ENCODE peak calls at places on chromosomes 12 and 14, in four cellular contexts. Z is HFFc6, Q is H7, X is AG10803. A is an unnamed sample.

GRCh38 chr12:100293017-100293416 is 26.0 kb downstream of the SCYL2 start:
- DNase-seq in X (no peak), Z (no peak), Q (no peak), A (no peak)

GRCh38 chr12:121227294-121227693 is 17.4 kb downstream of the P2RX4 start:
- DNase-seq in Z (no peak), X (no peak), Q (no peak), A (peak)

GRCh38 chr12:4285070-4285469 is 11.5 kb downstream of the CCND2 start:
- DNase-seq in Q (no peak), X (no peak), Z (no peak), A (no peak)

GRCh38 chr12:89339531-89339930 is 12.8 kb downstream of the DUSP6 start:
- DNase-seq in Q (no peak), Z (no peak), X (no peak), A (no peak)

GRCh38 chr14:35879654-35880249 is 53.6 kb downstream of the BRMS1L start:
- DNase-seq in X (peak), Z (no peak), Q (peak), A (peak)

GRCh38 chr14:63510538-63510937 is 32.6 kb downstream of the PPP2R5E start:
- DNase-seq in X (no peak), Q (no peak), Z (no peak), A (no peak)

GRCh38 chr12:107459649-107460048 is 225.9 kb upstream of the PWP1 start:
- DNase-seq in Z (no peak), Q (peak), X (no peak), A (no peak)

GRCh38 chr12:112381421-112381897 is 772 bp downstream of the HECTD4 start:
- DNase-seq in Z (no peak), Q (no peak), X (no peak), A (peak)

GRCh38 chr14:100223332-100224171 is 15.4 kb upstream of the YY1 start:
- DNase-seq in X (no peak), Q (no peak), Z (no peak), A (no peak)

GRCh38 chr14:77011226-77011762 is 17.2 kb downstream of the IRF2BPL start:
- DNase-seq in Z (no peak), X (no peak), Q (peak), A (peak)

GRCh38 chr12:130714591-130715149 is 1.4 kb downstream of the RIMBP2 start:
- DNase-seq in Z (no peak), X (no peak), Q (peak), A (peak)

GRCh38 chr14:55938249-55938791 is 179.9 kb upstream of the PELI2 start:
- DNase-seq in Q (no peak), Z (peak), X (peak), A (peak)

GRCh38 chr12:113620437-113620976 is 148.8 kb upstream of the LHX5 start:
- DNase-seq in X (no peak), Z (no peak), Q (no peak), A (no peak)

GRCh38 chr14:69263364-69263763 is 3.4 kb downstream of the GALNT16 start:
- DNase-seq in X (peak), Z (peak), Q (no peak), A (no peak)

GRCh38 chr14:96056509-96057422 is 17.6 kb downstream of the C14orf132 start:
- DNase-seq in X (no peak), Q (peak), Z (no peak), A (no peak)

GRCh38 chr12:47811581-47812484 is 7.9 kb downstream of the HDAC7 start:
- DNase-seq in Q (no peak), Z (peak), X (peak), A (no peak)

GRCh38 chr14:105694961-105695360 is 168.6 kb downstream of the TMEM121 start:
- DNase-seq in X (no peak), Z (no peak), Q (no peak), A (no peak)

GRCh38 chr14:55500219-55500701 is 59.8 kb upstream of the TBPL2 start:
- DNase-seq in Z (no peak), X (no peak), Q (no peak), A (peak)

GRCh38 chr12:11607313-11608081 is 42.0 kb upstream of the ETV6 start:
- DNase-seq in X (peak), Q (no peak), Z (peak), A (no peak)

GRCh38 chr14:56195727-56196126 is 77.5 kb downstream of the PELI2 start:
- DNase-seq in Z (peak), Q (no peak), X (peak), A (peak)

GRCh38 chr14:77516111-77516510 is 17.5 kb upstream of the ISM2 start:
- DNase-seq in X (no peak), Q (no peak), Z (no peak), A (no peak)

GRCh38 chr14:71748196-71748595 is 184.0 kb upstream of the RGS6 start:
- DNase-seq in Q (no peak), Z (no peak), X (no peak), A (no peak)

GRCh38 chr12:17652436-17652835 is 437.6 kb downstream of the RERGL start:
- DNase-seq in Z (no peak), Q (no peak), X (no peak), A (no peak)

GRCh38 chr14:91413547-91414474 is 3.8 kb downstream of the CCDC88C start:
- DNase-seq in Q (peak), X (no peak), Z (no peak), A (peak)

GRCh38 chr12:93664573-93665138 is 12.5 kb upstream of the CRADD start:
- DNase-seq in Q (no peak), X (peak), Z (peak), A (no peak)

GRCh38 chr14:81169711-81170103 is 51.1 kb downstream of the GTF2A1 start:
- DNase-seq in X (peak), Z (no peak), Q (no peak), A (peak)

GRCh38 chr14:69619007-69619406 is 7.6 kb downstream of the SUSD6 start:
- DNase-seq in Z (no peak), Q (no peak), X (peak), A (no peak)

GRCh38 chr14:32896979-32897723 is 41.5 kb upstream of the NPAS3 start:
- DNase-seq in Z (no peak), Q (no peak), X (peak), A (peak)

GRCh38 chr12:38384816-38385491 is 68.4 kb downstream of the ALG10B start:
- DNase-seq in Q (peak), X (no peak), Z (no peak), A (peak)

GRCh38 chr14:54715244-54715643 is 148.3 kb downstream of the SAMD4A start:
- DNase-seq in X (peak), Q (no peak), Z (no peak), A (no peak)

GRCh38 chr14:55272922-55273321 is 1.7 kb downstream of the FBXO34 start:
- DNase-seq in X (no peak), Q (no peak), Z (no peak), A (no peak)

GRCh38 chr14:65476942-65477318 is 64.4 kb downstream of the FUT8 start:
- DNase-seq in Z (no peak), Q (no peak), X (no peak), A (no peak)

GRCh38 chr14:61438860-61439765 is 117.7 kb downstream of the PRKCH start:
- DNase-seq in Z (peak), X (peak), Q (peak), A (no peak)

GRCh38 chr12:117300131-117300530 is 61.3 kb downstream of the NOS1 start:
- DNase-seq in X (no peak), Q (no peak), Z (no peak), A (no peak)

GRCh38 chr14:34883954-34884353 is 8.8 kb upstream of the BAZ1A start:
- DNase-seq in Z (no peak), Q (no peak), X (no peak), A (no peak)

GRCh38 chr12:131452444-131452860 is 258.4 kb upstream of the SFSWAP start:
- DNase-seq in Z (no peak), X (no peak), Q (peak), A (peak)

GRCh38 chr12:12704593-12705230 is 8.7 kb upstream of the GPR19 start:
- DNase-seq in X (peak), Q (peak), Z (peak), A (peak)

A was measured in RPMI8226.